ENCODE peak calls at places on chromosomes 4 and X, in seven cellular contexts. F is lower lobe of right lung, U is WERI-Rb-1, N is fibroblast of villous mesenchyme, E is A673, Q is body of pancreas, X is psoas muscle. B is an unnamed sample.

GRCh38 chr4:25757452-25757851 is 101.8 kb downstream of the SLC34A2 start:
- DNase-seq in X (no peak), N (no peak), F (no peak), U (no peak), Q (no peak), E (no peak), B (no peak)

GRCh38 chr4:111649308-111649707 is 495.9 kb upstream of the FAM241A start:
- DNase-seq in X (no peak), E (no peak), U (no peak), Q (no peak), F (no peak), N (no peak), B (no peak)

GRCh38 chr4:97496298-97496873 is 646.9 kb downstream of the STPG2 start:
- DNase-seq in N (no peak), F (no peak), Q (no peak), E (no peak), U (no peak), X (no peak), B (no peak)

GRCh38 chr4:98387345-98388017 is 126.3 kb downstream of the RAP1GDS1 start:
- DNase-seq in Q (no peak), X (no peak), F (no peak), N (no peak), U (no peak), E (no peak), B (no peak)

GRCh38 chr4:81833596-81833995 is 361.9 kb upstream of the RASGEF1B start:
- DNase-seq in E (no peak), U (no peak), X (no peak), N (no peak), Q (no peak), F (no peak), B (no peak)

GRCh38 chr4:82362565-82362964 is 11.2 kb downstream of the HNRNPD start:
- DNase-seq in N (no peak), Q (no peak), F (no peak), E (no peak), U (no peak), X (no peak), B (no peak)

GRCh38 chr4:89889289-89889688 is 5.4 kb upstream of the MMRN1 start:
- DNase-seq in E (no peak), Q (no peak), U (no peak), F (peak), N (no peak), X (no peak), B (no peak)

GRCh38 chr4:76250962-76251361 is 559 bp upstream of the FAM47E start:
- DNase-seq in X (no peak), Q (peak), N (no peak), E (no peak), F (no peak), U (no peak), B (no peak)

GRCh38 chr4:53943345-53944085 is 120.9 kb downstream of the CHIC2 start:
- DNase-seq in X (no peak), Q (no peak), F (no peak), U (no peak), N (peak), E (peak), B (peak)

GRCh38 chr4:73620115-73620792 is at the start of gene RASSF6:
- DNase-seq in Q (peak), E (no peak), N (no peak), X (no peak), U (peak), F (peak), B (no peak)

GRCh38 chrX:133493366-133493765 is 78.1 kb upstream of the GPC4 start:
- DNase-seq in Q (no peak), F (no peak), E (no peak), X (no peak), U (no peak), N (no peak), B (no peak)

GRCh38 chr4:113394730-113395530 is 345.5 kb downstream of the ANK2 start:
- DNase-seq in X (no peak), Q (peak), U (peak), N (peak), E (peak), F (no peak), B (no peak)

GRCh38 chrX:47530054-47530453 is 31.0 kb upstream of the ARAF start:
- DNase-seq in U (no peak), E (no peak), N (no peak), F (no peak), Q (no peak), X (no peak), B (no peak)

GRCh38 chrX:43939187-43939926 is 33.8 kb downstream of the NDP start:
- DNase-seq in F (no peak), E (peak), N (peak), Q (no peak), U (no peak), X (no peak), B (no peak)

GRCh38 chr4:53128959-53129358 is 236.9 kb downstream of the SCFD2 start:
- DNase-seq in Q (peak), E (no peak), N (peak), F (no peak), U (no peak), X (peak), B (no peak)

GRCh38 chrX:329291-329910 is 10.8 kb upstream of the GTPBP6 start:
- DNase-seq in X (peak), E (no peak), F (no peak), U (no peak), N (no peak), Q (peak), B (no peak)

GRCh38 chr4:42618018-42618417 is 38.9 kb downstream of the ATP8A1 start:
- DNase-seq in N (no peak), E (no peak), X (no peak), Q (no peak), U (no peak), F (no peak), B (no peak)

GRCh38 chrX:78532363-78532762 is 126.8 kb downstream of the RTL3 start:
- DNase-seq in E (no peak), U (no peak), N (no peak), Q (no peak), X (no peak), F (no peak), B (no peak)

GRCh38 chr4:99506781-99507180 is 4.0 kb upstream of the C4orf17 start:
- DNase-seq in Q (no peak), X (no peak), N (no peak), F (no peak), U (no peak), E (peak), B (no peak)

GRCh38 chrX:2425281-2426071 is 75.3 kb downstream of the DHRSX start:
- DNase-seq in F (no peak), X (no peak), U (peak), N (no peak), E (peak), Q (no peak), B (no peak)
- TF ChIP-seq CTCF in F (no peak), X (no peak), U (peak), N (no peak), E (peak), Q (no peak), B (no peak)

DNA sequence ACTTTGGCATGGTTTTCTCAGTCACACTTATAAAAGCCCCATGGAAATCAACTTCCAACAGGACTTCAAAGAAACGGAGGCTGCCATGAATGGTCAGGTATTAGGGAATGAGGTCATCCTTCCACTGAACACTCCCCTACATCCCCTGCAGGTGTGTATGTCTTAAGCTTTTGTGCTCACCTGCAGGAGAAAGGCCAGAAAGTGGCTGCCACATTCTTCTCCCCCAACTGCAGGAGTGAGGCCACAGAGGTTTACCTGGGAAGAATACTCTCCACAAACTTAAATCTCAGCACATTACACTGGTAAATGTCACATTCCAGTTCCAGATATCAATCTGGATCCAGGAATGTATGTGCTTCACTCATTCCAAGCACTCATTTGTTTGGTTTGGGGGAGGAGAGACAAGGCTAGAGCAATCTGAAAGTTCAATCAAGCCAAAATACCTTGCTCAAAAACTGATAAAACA is 15.5 kb downstream of the FAM9C start:
- DNase-seq in U (no peak), F (no peak), N (no peak), X (no peak), Q (no peak), E (no peak), B (no peak)
- H3K4me3 ChIP-seq in U (no peak), F (no peak), N (no peak), X (no peak), Q (no peak), E (no peak), B (no peak)

GRCh38 chrX:150775569-150776350 is 82.6 kb downstream of the MTMR1 start:
- DNase-seq in Q (no peak), N (no peak), E (no peak), X (no peak), F (no peak), U (no peak), B (no peak)

GRCh38 chrX:150773117-150773516 is 79.9 kb downstream of the MTMR1 start:
- DNase-seq in N (no peak), X (no peak), Q (no peak), F (no peak), E (no peak), U (no peak), B (no peak)

GRCh38 chrX:150777328-150777992 is 84.3 kb downstream of the MTMR1 start:
- DNase-seq in U (no peak), E (no peak), X (no peak), F (no peak), N (no peak), Q (no peak), B (no peak)

GRCh38 chrX:150773634-150774033 is 80.4 kb downstream of the MTMR1 start:
- DNase-seq in F (no peak), U (no peak), E (no peak), N (no peak), X (no peak), Q (no peak), B (no peak)

DNA sequence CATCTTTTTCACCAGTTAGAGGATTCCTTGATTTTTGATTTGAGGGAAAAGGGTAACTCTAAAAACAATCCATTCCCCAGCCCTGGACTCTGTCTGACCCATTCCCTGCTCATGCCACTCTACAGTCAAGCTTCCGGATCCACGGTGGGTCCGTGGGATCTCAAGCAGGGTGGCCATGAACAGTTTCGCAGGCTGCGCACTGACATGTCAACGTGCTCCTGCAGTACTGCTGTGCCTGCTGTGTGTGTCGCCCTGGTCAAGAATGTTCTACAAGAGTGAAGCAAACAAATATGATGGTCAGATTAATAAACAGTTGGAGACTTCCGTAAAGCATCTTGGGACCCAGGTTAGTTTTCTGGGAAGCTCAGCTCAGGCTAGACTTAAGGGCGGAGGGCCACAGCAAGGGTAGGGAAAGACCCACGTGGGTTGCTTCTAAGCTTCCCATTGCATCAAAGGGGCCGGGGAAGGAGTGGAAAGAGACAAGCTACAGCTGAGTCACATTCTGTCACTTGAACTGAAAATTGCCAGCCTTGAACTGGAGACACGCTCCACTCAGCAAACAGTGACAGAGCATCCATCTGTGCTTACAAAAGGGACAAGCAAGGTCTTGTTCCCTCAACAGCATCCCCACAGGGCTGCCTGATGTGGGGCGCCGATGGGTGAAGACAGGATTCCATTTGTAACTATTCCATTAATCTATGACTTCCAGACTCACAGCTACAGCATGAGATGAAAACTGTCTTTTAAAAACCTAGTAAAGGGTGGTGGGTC is 81.8 kb downstream of the MTMR1 start:
- DNase-seq in U (no peak), Q (no peak), E (no peak), N (no peak), X (no peak), F (no peak), B (no peak)
- TF ChIP-seq CTCF in U (no peak), Q (no peak), E (no peak), N (no peak), X (no peak), F (no peak), B (no peak)

DNA sequence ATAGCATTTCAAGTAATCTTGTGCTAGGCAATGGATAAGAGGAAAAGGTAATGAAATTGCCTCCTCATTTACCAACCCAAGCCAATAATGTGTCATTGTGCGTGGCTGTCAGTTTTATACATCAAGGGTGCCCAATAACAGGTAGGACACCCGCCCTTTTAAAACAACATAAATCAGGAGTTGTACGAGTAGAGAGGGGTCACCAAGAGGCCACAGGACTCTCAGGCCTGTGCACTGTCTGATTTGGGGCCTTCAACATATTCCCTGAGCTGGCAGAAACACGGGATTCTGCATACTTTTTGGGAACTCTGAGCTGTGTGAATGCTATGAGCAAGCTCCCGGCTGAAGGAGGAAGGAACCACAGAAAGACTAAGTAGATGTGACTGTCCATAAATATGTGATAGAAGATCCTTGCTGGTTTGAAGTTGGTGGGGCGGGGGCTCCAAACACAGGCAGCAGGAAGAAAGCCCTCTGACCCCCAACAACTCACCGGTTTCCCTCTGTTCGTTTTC is 82.7 kb upstream of the MAML3 start:
- DNase-seq in Q (no peak), N (no peak), U (no peak), X (no peak), F (no peak), E (no peak), B (no peak)
- H3K4me3 ChIP-seq in Q (no peak), N (no peak), U (no peak), X (no peak), F (no peak), E (no peak), B (no peak)

GRCh38 chr4:85779165-85779564 is 304.2 kb downstream of the ARHGAP24 start:
- DNase-seq in U (no peak), Q (no peak), N (peak), F (no peak), X (no peak), E (no peak), B (no peak)
- TF ChIP-seq CTCF in U (no peak), Q (no peak), N (no peak), F (no peak), X (no peak), E (no peak), B (no peak)

GRCh38 chr4:48189731-48190130 is 55.7 kb upstream of the TXK start:
- DNase-seq in F (no peak), U (no peak), E (no peak), N (no peak), X (no peak), Q (no peak), B (no peak)

GRCh38 chr4:48193096-48193836 is 59.2 kb upstream of the TXK start:
- DNase-seq in U (no peak), F (no peak), E (no peak), X (no peak), Q (no peak), N (no peak), B (no peak)

GRCh38 chr4:48191758-48192157 is 57.7 kb upstream of the TXK start:
- DNase-seq in U (no peak), Q (no peak), N (no peak), E (no peak), F (no peak), X (no peak), B (no peak)

GRCh38 chr4:48187813-48188212 is 53.8 kb upstream of the TXK start:
- DNase-seq in Q (no peak), N (no peak), F (no peak), E (no peak), U (no peak), X (no peak), B (no peak)

DNA sequence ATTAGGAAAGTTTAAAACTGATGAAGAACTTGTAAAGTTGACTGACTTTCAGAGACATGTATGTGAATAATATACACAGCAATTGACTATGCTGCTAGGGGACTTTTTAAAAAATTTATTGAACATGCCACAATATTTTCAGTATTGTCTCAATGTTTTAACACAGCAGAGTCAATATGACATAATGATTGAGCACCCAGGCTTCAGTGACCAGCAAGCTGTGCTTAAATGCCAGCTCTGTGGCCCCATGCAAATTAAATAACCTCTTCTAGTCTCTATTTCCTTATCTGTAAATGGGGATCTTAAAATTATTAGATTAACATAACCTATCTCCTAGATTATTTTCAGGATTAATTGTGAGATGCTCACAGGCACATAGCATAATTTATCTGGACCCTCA is 56.8 kb upstream of the TXK start:
- DNase-seq in U (no peak), N (no peak), Q (no peak), E (no peak), X (no peak), F (no peak), B (no peak)
- H3K4me3 ChIP-seq in U (no peak), N (no peak), Q (no peak), E (no peak), X (no peak), F (no peak), B (no peak)

GRCh38 chr4:107349266-107349665 is 313.2 kb upstream of the DKK2 start:
- DNase-seq in F (no peak), E (peak), U (no peak), N (peak), X (no peak), Q (no peak), B (peak)

GRCh38 chr4:107349732-107350131 is 313.6 kb upstream of the DKK2 start:
- DNase-seq in N (no peak), E (no peak), Q (no peak), U (no peak), F (no peak), X (no peak), B (no peak)

GRCh38 chr4:107351196-107351595 is 315.1 kb upstream of the DKK2 start:
- DNase-seq in N (no peak), Q (no peak), U (no peak), E (no peak), F (no peak), X (no peak), B (no peak)

DNA sequence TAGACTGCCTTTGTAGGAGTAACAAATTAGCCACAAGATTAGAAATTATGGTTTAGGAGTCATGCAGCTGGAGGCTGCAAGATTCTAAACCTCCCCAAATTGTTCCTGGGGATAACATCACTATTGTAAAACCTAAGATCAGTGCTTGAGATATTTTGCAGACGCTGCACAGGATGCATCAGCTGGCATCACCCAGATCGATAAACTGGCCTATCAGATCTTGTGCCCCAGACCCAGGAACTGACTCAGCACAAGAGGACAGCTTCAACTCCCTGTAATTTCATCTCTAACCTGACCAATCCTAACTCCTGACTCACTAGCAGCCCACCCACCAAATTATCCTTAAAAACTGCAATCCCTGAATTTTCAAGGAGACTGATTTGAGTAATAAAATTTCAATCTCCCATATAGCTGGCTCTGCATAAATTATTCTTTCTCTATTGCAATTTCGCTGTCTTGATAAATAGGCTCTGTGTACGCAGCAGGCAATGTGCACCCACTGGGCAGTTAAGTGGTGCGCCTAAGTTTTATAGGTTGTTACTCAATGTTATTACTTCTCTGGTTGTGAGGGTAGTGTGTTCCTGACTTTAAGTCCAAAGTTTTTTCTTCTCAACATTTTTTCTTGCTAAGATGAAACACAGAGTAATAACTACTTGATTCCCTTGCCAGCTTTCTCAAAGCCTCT is 312.2 kb upstream of the DKK2 start:
- DNase-seq in Q (no peak), N (peak), X (no peak), U (no peak), E (peak), F (no peak), B (no peak)
- TF ChIP-seq CTCF in Q (no peak), N (no peak), X (no peak), U (no peak), E (no peak), F (no peak), B (no peak)

GRCh38 chrX:40093586-40093985 is 4.2 kb downstream of the BCOR start:
- DNase-seq in F (no peak), E (no peak), Q (no peak), X (no peak), N (no peak), U (no peak), B (no peak)
- H3K4me3 ChIP-seq in F (peak), E (peak), Q (no peak), X (peak), N (peak), U (peak), B (no peak)

GRCh38 chr4:165784672-165785071 is 88.4 kb upstream of the TLL1 start:
- DNase-seq in F (no peak), E (no peak), U (no peak), X (no peak), Q (peak), N (no peak), B (no peak)
- TF ChIP-seq CTCF in F (no peak), E (no peak), U (no peak), X (no peak), Q (no peak), N (no peak), B (no peak)

GRCh38 chrX:101385795-101386541 is at the start of gene BTK:
- DNase-seq in F (peak), N (no peak), U (no peak), E (no peak), X (no peak), Q (no peak), B (no peak)
- H3K4me3 ChIP-seq in F (peak), N (no peak), U (no peak), E (no peak), X (no peak), Q (no peak), B (no peak)